ENCODE peak calls at places on chromosomes 6 and 20, in seven cellular contexts. W, J, K, U, D, S and Z are unnamed samples.

GRCh38 chr6:112562348-112563220 is 215.5 kb downstream of the RFPL4B start:
- DNase-seq in W (no peak), J (no peak), K (no peak), U (no peak), D (no peak), S (no peak), Z (no peak)

GRCh38 chr6:163120223-163120622 is 294.3 kb upstream of the QKI start:
- DNase-seq in W (no peak), J (no peak), K (no peak), U (no peak), D (no peak), S (no peak), Z (no peak)

GRCh38 chr6:107114872-107115694 is at the start of gene BEND3:
- DNase-seq in W (peak; percentile 65), J (peak; percentile 40), K (peak; percentile 65), U (peak; percentile 37), D (peak; percentile 66), S (peak; percentile 65), Z (peak; percentile 3)

GRCh38 chr6:107082045-107082444 is 33.3 kb downstream of the BEND3 start:
- DNase-seq in W (no peak), J (no peak), K (peak; percentile 2), U (no peak), D (peak; percentile 55), S (no peak), Z (no peak)

GRCh38 chr6:169099411-169100202 is 154.0 kb downstream of the THBS2 start:
- DNase-seq in W (no peak), J (no peak), K (no peak), U (no peak), D (no peak), S (no peak), Z (no peak)

GRCh38 chr6:170248861-170249600 is 41.8 kb downstream of the DLL1 start:
- DNase-seq in W (no peak), J (no peak), K (no peak), U (no peak), D (no peak), S (no peak), Z (no peak)

GRCh38 chr6:47033029-47033796 is 8.9 kb downstream of the ADGRF1 start:
- DNase-seq in W (no peak), J (no peak), K (no peak), U (no peak), D (no peak), S (no peak), Z (no peak)

GRCh38 chr6:27237089-27237723 is 10.3 kb upstream of the PRSS16 start:
- DNase-seq in W (no peak), J (no peak), K (no peak), U (no peak), D (no peak), S (no peak), Z (peak; percentile 13)

GRCh38 chr6:37155394-37156312 is 14.3 kb upstream of the PIM1 start:
- DNase-seq in W (no peak), J (no peak), K (peak; percentile 90), U (no peak), D (no peak), S (no peak), Z (no peak)

GRCh38 chr6:37638414-37639079 is 59.1 kb downstream of the MDGA1 start:
- DNase-seq in W (no peak), J (no peak), K (no peak), U (no peak), D (no peak), S (no peak), Z (no peak)

GRCh38 chr6:168950500-168951223 is 303.0 kb downstream of the THBS2 start:
- DNase-seq in W (no peak), J (no peak), K (no peak), U (no peak), D (no peak), S (no peak), Z (no peak)

GRCh38 chr20:45588800-45589199 is 9.7 kb upstream of the WFDC8 start:
- DNase-seq in W (no peak), J (no peak), K (no peak), U (no peak), D (no peak), S (no peak), Z (no peak)

GRCh38 chr6:3273707-3274521 is 15.2 kb downstream of the PSMG4 start:
- DNase-seq in W (peak; percentile 39), J (no peak), K (no peak), U (no peak), D (no peak), S (no peak), Z (no peak)

GRCh38 chr6:156423075-156423474 is 354.1 kb upstream of the ARID1B start:
- DNase-seq in W (no peak), J (no peak), K (no peak), U (no peak), D (no peak), S (peak; percentile 13), Z (no peak)

GRCh38 chr6:21500894-21501293 is 92.7 kb upstream of the SOX4 start:
- DNase-seq in W (no peak), J (no peak), K (peak; percentile 67), U (peak; percentile 96), D (no peak), S (peak; percentile 12), Z (no peak)

GRCh38 chr20:63544241-63544957 is 3.1 kb downstream of the SRMS start:
- DNase-seq in W (no peak), J (no peak), K (no peak), U (no peak), D (no peak), S (no peak), Z (no peak)

GRCh38 chr6:142944126-142945066 is 580 bp downstream of the HIVEP2 start:
- DNase-seq in W (peak; percentile 83), J (peak; percentile 85), K (peak; percentile 94), U (peak; percentile 88), D (peak; percentile 90), S (peak; percentile 98), Z (peak; percentile 99)

GRCh38 chr6:36312854-36313627 is 23.6 kb downstream of the BNIP5 start:
- DNase-seq in W (no peak), J (no peak), K (peak; percentile 53), U (no peak), D (no peak), S (no peak), Z (no peak)

GRCh38 chr20:38220587-38220986 is 39.9 kb downstream of the KIAA1755 start:
- DNase-seq in W (no peak), J (no peak), K (no peak), U (no peak), D (no peak), S (no peak), Z (no peak)

DNA sequence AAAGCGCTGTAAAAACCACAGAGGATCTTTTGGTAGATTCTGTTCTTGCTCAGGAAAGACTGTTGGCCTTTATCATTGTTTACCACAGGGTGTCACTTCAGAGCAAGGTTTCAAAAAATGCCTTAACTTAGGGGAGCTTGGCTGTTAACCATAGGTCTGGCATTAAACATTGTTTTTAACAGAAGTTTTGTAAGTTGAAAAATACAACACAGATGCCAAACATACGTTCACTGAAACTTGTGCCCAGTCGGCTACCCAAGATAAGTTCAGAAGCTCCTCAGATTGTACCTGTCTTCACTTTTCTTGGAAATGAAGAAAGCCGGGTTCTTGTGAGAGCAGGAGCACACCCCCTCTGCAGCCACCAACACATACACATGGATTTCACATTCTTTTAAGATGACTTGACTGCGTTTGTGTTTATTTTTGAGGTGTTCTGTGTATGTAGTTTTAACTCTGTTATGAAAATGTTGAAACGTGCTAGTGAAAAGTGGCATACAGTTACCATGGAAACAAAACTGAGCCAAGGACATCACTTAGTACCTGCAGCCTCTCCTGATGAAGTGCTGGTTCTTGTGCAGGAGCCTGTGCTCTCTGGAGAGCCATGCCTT is 64.9 kb downstream of the SYCP2L start:
- DNase-seq in W (no peak), J (no peak), K (no peak), U (no peak), D (peak; percentile 24), S (no peak), Z (no peak)
- TF ChIP-seq CTCF in W (peak; percentile 27), J (peak; percentile 67), K (peak; percentile 41), U (no peak), D (peak; percentile 67), S (peak; percentile 58), Z (no peak)

GRCh38 chr6:111555041-111555440 is 50.6 kb downstream of the TRAF3IP2 start:
- DNase-seq in W (no peak), J (no peak), K (no peak), U (no peak), D (no peak), S (no peak), Z (no peak)
- H3K4me1 ChIP-seq in W (peaks cover 35% of the 10 kb centered on the region), J (peaks cover 79% of the 10 kb centered on the region), K (no peaks in the 10 kb centered on the region), U (peaks cover 40% of the 10 kb centered on the region), D (peaks cover 37% of the 10 kb centered on the region), S (peaks cover 70% of the 10 kb centered on the region), Z (peaks cover 13% of the 10 kb centered on the region)

GRCh38 chr6:11413112-11413687 is 124.3 kb upstream of the TMEM170B start:
- DNase-seq in W (no peak), J (no peak), K (no peak), U (no peak), D (no peak), S (no peak), Z (no peak)
- TF ChIP-seq CTCF in W (peak; percentile 11), J (peak; percentile 17), K (peak; percentile 19), U (no peak), D (no peak), S (no peak), Z (no peak)

DNA sequence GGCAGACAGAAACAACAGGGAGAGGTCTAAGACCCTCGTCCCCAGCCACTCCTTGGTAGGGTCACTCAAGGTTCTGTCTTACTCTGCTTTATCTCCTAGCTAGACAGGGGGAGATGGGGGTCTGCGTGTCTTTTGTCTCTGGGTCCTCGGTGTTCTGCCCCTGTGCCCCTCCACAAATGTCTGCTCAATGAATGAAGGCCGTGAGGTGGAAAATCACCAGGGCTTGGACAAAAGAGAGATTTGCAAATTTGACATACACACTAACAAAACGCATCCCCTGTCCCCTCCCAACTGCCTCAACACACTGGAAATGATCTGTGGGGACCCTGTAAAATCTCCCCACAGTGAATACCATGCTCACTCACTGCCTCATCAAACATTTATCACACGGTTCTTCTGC is 13.2 kb upstream of the VAPB start:
- DNase-seq in W (no peak), J (no peak), K (no peak), U (no peak), D (no peak), S (no peak), Z (no peak)
- H3K4me1 ChIP-seq in W (no peaks in the 10 kb centered on the region), J (no peaks in the 10 kb centered on the region), K (no peaks in the 10 kb centered on the region), U (no peaks in the 10 kb centered on the region), D (no peaks in the 10 kb centered on the region), S (no peaks in the 10 kb centered on the region), Z (no peaks in the 10 kb centered on the region)